ENCODE peak calls at places on chromosomes 7 and 10, in eight cellular contexts. E is frontal cortex; P is cardiac muscle cell; V is HS-27A; M is CD4-positive, CD25-positive, alpha-beta regulatory T cell; G is substantia nigra; L is hypothalamus; Z is thoracic aorta. U is an unnamed sample.

GRCh38 chr7:101185258-101185839 is 5.3 kb upstream of the NAT16 start:
- DNase-seq in V (no peak), P (no peak), L (no peak), G (no peak), M (no peak), E (no peak), Z (no peak), U (peak)

GRCh38 chr7:158355456-158356065 is 232.1 kb downstream of the PTPRN2 start:
- DNase-seq in P (no peak), E (no peak), M (no peak), Z (no peak), L (no peak), V (no peak), G (no peak), U (no peak)

GRCh38 chr7:37714606-37715005 is 31.0 kb downstream of the GPR141 start:
- DNase-seq in L (no peak), E (no peak), Z (no peak), P (no peak), G (no peak), V (no peak), M (no peak), U (no peak)

GRCh38 chr7:64874114-64874513 is 29.0 kb upstream of the ZNF273 start:
- DNase-seq in P (no peak), Z (no peak), V (no peak), L (no peak), E (peak), M (no peak), G (no peak), U (no peak)

GRCh38 chr10:77836299-77836820 is 90.2 kb downstream of the DLG5 start:
- DNase-seq in M (peak), E (peak), V (no peak), L (no peak), G (no peak), P (peak), Z (no peak), U (peak)

GRCh38 chr10:102540023-102540422 is 36.3 kb downstream of the SUFU start:
- DNase-seq in P (peak), E (no peak), M (no peak), V (no peak), L (no peak), G (no peak), Z (no peak), U (peak)

GRCh38 chr7:100563809-100564400 is 9.8 kb downstream of the SAP25 start:
- DNase-seq in L (no peak), E (peak), V (no peak), Z (peak), M (peak), P (peak), G (peak), U (peak)

GRCh38 chr7:133015879-133016278 is 66.0 kb downstream of the CHCHD3 start:
- DNase-seq in P (no peak), Z (no peak), L (no peak), M (no peak), V (no peak), E (no peak), G (no peak), U (no peak)

GRCh38 chr10:119391430-119392313 is 150.8 kb downstream of the RGS10 start:
- DNase-seq in P (peak), L (no peak), Z (no peak), G (no peak), M (no peak), E (no peak), V (no peak), U (peak)

GRCh38 chr7:98681496-98681895 is 64.4 kb downstream of the NPTX2 start:
- DNase-seq in L (no peak), E (no peak), M (no peak), G (no peak), V (no peak), P (no peak), Z (no peak), U (peak)

GRCh38 chr7:16711730-16712129 is 41.8 kb upstream of the TSPAN13 start:
- DNase-seq in E (no peak), M (no peak), G (no peak), L (no peak), P (peak), V (no peak), Z (no peak), U (peak)

GRCh38 chr7:131604841-131605279 is 48.4 kb upstream of the PODXL start:
- DNase-seq in P (peak), L (no peak), E (no peak), V (no peak), M (no peak), Z (no peak), G (no peak), U (peak)

GRCh38 chr10:34731885-34732701 is 83.0 kb downstream of the PARD3 start:
- DNase-seq in G (no peak), E (no peak), Z (no peak), L (no peak), M (no peak), P (peak), V (no peak), U (peak)

GRCh38 chr10:78436223-78436575 is 402.5 kb downstream of the RPS24 start:
- DNase-seq in L (no peak), G (no peak), Z (no peak), M (no peak), P (no peak), V (no peak), E (no peak), U (no peak)

GRCh38 chr7:33503014-33503413 is 373.6 kb downstream of the BBS9 start:
- DNase-seq in L (no peak), E (no peak), P (no peak), Z (no peak), G (no peak), V (no peak), M (no peak), U (no peak)